ENCODE peak calls at places on chromosomes 7 and 10, in six cellular contexts. H, Q, P, M, L and T are unnamed samples.

GRCh38 chr7:1843921-1844335 is 173.9 kb downstream of the ELFN1 start:
- DNase-seq in Q (no peak), M (no peak), L (no peak), H (peak), P (no peak), T (no peak)

GRCh38 chr7:76220185-76221057 is 18.7 kb downstream of the SRRM3 start:
- DNase-seq in P (no peak), M (no peak), L (no peak), Q (peak), H (no peak), T (peak)

GRCh38 chr10:29698766-29699490 is 64.2 kb upstream of the SVIL start:
- DNase-seq in H (no peak), L (no peak), Q (no peak), P (no peak), M (no peak), T (no peak)

GRCh38 chr7:25369794-25370193 is 141.5 kb upstream of the NPVF start:
- DNase-seq in L (no peak), M (no peak), H (no peak), P (no peak), Q (no peak), T (no peak)

GRCh38 chr10:127874966-127875765 is 17.6 kb downstream of the CLRN3 start:
- DNase-seq in P (no peak), Q (no peak), M (no peak), L (no peak), H (no peak), T (no peak)

GRCh38 chr7:77687747-77688144 is 8.5 kb upstream of the RSBN1L start:
- DNase-seq in L (no peak), H (no peak), P (no peak), M (no peak), Q (no peak), T (no peak)

GRCh38 chr7:106602062-106602461 is 58.9 kb downstream of the CCDC71L start:
- DNase-seq in P (no peak), L (no peak), H (no peak), Q (no peak), M (no peak), T (no peak)

GRCh38 chr10:17229717-17229966 is 1.6 kb downstream of the VIM start:
- DNase-seq in Q (no peak), L (no peak), M (no peak), P (no peak), H (no peak), T (peak)

GRCh38 chr10:88881335-88881734 is 1.3 kb downstream of the STAMBPL1 start:
- DNase-seq in M (no peak), Q (no peak), L (no peak), P (no peak), H (no peak), T (peak)

GRCh38 chr7:159142730-159143129 is 1.9 kb downstream of the VIPR2 start:
- DNase-seq in M (no peak), Q (no peak), H (no peak), L (no peak), P (no peak), T (no peak)

GRCh38 chr7:28953628-28954027 is 4.5 kb downstream of the TRIL start:
- DNase-seq in M (no peak), Q (no peak), P (no peak), H (no peak), L (no peak), T (peak)

GRCh38 chr7:142030846-142031245 is 35.2 kb downstream of the MGAM start:
- DNase-seq in M (no peak), H (no peak), P (no peak), Q (no peak), L (no peak), T (no peak)

GRCh38 chr10:85864866-85865526 is 501.6 kb downstream of the GRID1 start:
- DNase-seq in H (no peak), P (no peak), Q (no peak), M (no peak), L (no peak), T (no peak)

GRCh38 chr7:117097860-117098259 is 144.6 kb downstream of the ST7 start:
- DNase-seq in P (no peak), L (no peak), H (no peak), M (no peak), Q (no peak), T (no peak)

GRCh38 chr10:59901481-59901880 is 4.9 kb downstream of the CCDC6 start:
- DNase-seq in Q (no peak), L (no peak), P (no peak), M (no peak), H (no peak), T (no peak)

GRCh38 chr10:44344727-44345126 is 40.2 kb downstream of the CXCL12 start:
- DNase-seq in M (no peak), L (no peak), P (no peak), Q (no peak), H (no peak), T (no peak)

GRCh38 chr10:5042922-5043321 is 39.3 kb upstream of the AKR1C2 start:
- DNase-seq in Q (no peak), P (no peak), H (no peak), L (no peak), M (no peak), T (no peak)

GRCh38 chr7:104499975-104500374 is 171.6 kb downstream of the LHFPL3 start:
- DNase-seq in Q (no peak), L (no peak), M (no peak), P (no peak), H (no peak), T (no peak)

GRCh38 chr10:70070834-70071233 is 18.2 kb downstream of the MACROH2A2 start:
- DNase-seq in P (no peak), L (no peak), H (no peak), Q (no peak), M (no peak), T (no peak)

GRCh38 chr7:33904680-33905388 is 505 bp upstream of the BMPER start:
- DNase-seq in P (no peak), M (no peak), H (peak), Q (peak), L (peak), T (peak)
- TF ChIP-seq CTCF in P (no peak), M (no peak), H (no peak), Q (peak), L (no peak), T (no peak)

GRCh38 chr7:26704786-26705185 is 159.6 kb downstream of the SKAP2 start:
- DNase-seq in P (no peak), Q (no peak), M (no peak), L (no peak), H (no peak), T (peak)
- TF ChIP-seq CTCF in P (no peak), Q (no peak), M (no peak), L (no peak), H (no peak), T (no peak)

GRCh38 chr10:37754538-37755323 is 102.7 kb downstream of the ZNF248 start:
- DNase-seq in H (no peak), P (no peak), M (no peak), Q (peak), L (no peak), T (peak)
- TF ChIP-seq CTCF in H (peak), P (peak), M (no peak), Q (peak), L (peak), T (peak)

GRCh38 chr7:73885433-73885974 is 24.5 kb downstream of the TMEM270 start:
- DNase-seq in H (no peak), L (no peak), M (no peak), Q (no peak), P (no peak), T (no peak)

GRCh38 chr7:73890541-73891147 is 29.7 kb downstream of the TMEM270 start:
- DNase-seq in P (no peak), L (no peak), M (no peak), Q (no peak), H (no peak), T (no peak)

GRCh38 chr7:73887762-73888161 is 26.8 kb downstream of the TMEM270 start:
- DNase-seq in P (no peak), Q (no peak), L (no peak), H (no peak), M (no peak), T (no peak)

GRCh38 chr7:73882060-73882428 is 21.1 kb downstream of the TMEM270 start:
- DNase-seq in M (no peak), H (no peak), Q (no peak), L (no peak), P (no peak), T (no peak)

GRCh38 chr7:73885975-73886798 is 25.2 kb downstream of the TMEM270 start:
- DNase-seq in L (no peak), P (no peak), M (no peak), Q (peak), H (no peak), T (peak)
- TF ChIP-seq CTCF in L (no peak), P (no peak), M (no peak), Q (no peak), H (no peak), T (no peak)

GRCh38 chr10:132708441-132708840 is 77.5 kb downstream of the NKX6-2 start:
- DNase-seq in Q (no peak), L (no peak), H (peak), M (no peak), P (no peak), T (no peak)

GRCh38 chr10:132707121-132707775 is 78.7 kb downstream of the NKX6-2 start:
- DNase-seq in L (no peak), H (peak), P (no peak), Q (no peak), M (no peak), T (no peak)

GRCh38 chr10:132706701-132707100 is 79.2 kb downstream of the NKX6-2 start:
- DNase-seq in P (no peak), M (no peak), H (peak), L (no peak), Q (no peak), T (no peak)

GRCh38 chr10:132708936-132709335 is 77.0 kb downstream of the NKX6-2 start:
- DNase-seq in L (no peak), P (no peak), M (no peak), H (peak), Q (no peak), T (no peak)

DNA sequence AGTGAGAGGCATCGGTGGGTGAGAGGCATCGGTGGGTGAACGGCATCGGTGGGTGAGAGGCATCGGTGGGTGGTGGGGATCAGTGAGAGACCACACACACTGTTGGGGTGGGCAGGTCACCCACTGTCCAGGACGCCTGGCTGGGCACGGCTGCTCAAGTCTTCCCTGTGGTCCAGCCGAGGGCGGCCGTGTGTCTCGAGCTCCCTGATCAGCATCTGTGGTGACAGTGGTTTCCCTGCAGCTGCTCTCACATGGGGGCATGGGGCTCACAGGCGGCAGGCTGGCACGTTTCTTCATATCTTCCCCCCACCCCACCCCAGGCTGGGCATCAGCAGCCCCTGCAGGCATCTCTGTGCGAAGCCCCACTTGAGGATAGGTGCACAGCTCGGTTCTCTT is 78.2 kb downstream of the NKX6-2 start:
- DNase-seq in M (no peak), Q (no peak), L (no peak), P (no peak), H (peak), T (no peak)
- TF ChIP-seq CTCF in M (no peak), Q (no peak), L (no peak), P (no peak), H (no peak), T (no peak)

DNA sequence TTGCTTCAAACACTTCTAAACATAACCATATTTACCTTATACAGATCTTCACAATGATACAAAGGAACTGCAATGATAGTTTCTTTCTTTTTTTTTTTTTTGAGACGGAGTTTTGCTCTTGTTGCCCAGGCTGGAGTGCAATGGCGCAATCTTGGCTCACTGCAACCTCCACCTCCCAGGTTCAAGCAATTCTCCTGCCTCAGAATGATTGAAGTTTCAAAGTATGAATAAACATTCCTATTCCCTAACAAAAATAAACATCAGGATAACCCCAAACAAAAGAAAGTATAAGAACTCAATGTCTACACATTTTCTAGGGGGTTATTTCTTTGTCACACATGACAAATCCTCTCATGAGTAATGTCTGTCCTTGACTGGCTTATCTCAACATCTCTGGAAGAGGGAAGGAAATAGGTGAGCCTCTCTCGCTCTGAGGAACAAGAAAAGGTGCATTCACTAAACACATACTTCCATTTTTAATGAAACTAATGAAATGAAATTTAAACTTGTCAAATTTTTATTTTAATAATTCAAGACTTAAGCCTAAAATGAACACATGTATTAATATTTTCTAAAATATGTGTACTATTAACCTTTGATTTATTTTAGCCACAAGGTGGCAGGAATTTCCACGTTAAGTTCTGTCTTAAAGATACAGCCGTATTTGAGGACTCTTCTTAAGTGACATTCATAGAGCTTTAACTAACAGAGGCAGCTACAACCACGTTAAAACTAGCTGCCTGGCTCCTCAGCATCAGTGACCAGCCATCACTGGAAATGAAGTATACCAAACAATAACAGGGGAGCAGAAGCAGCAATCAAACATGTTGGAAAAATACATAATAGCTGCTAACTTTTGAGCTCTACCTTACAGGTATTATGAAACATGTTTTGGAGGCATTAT is 58.3 kb downstream of the MALSU1 start:
- DNase-seq in L (peak), P (no peak), M (no peak), H (no peak), Q (peak), T (peak)
- TF ChIP-seq CTCF in L (peak), P (peak), M (peak), H (peak), Q (peak), T (peak)

GRCh38 chr7:131540491-131541162 is 15.8 kb downstream of the PODXL start:
- DNase-seq in Q (no peak), L (no peak), H (no peak), M (no peak), P (no peak), T (no peak)
- TF ChIP-seq CTCF in Q (peak), L (no peak), H (no peak), M (no peak), P (peak), T (no peak)

GRCh38 chr10:100148353-100149211 is 37.2 kb downstream of the ERLIN1 start:
- DNase-seq in Q (peak), M (no peak), L (no peak), P (no peak), H (no peak), T (peak)

GRCh38 chr10:100143756-100144155 is 42.1 kb downstream of the ERLIN1 start:
- DNase-seq in H (no peak), P (no peak), Q (no peak), M (no peak), L (no peak), T (no peak)

GRCh38 chr10:100146398-100146797 is 39.4 kb downstream of the ERLIN1 start:
- DNase-seq in H (no peak), M (no peak), P (no peak), L (no peak), Q (no peak), T (no peak)

GRCh38 chr10:100151901-100152300 is 33.9 kb downstream of the ERLIN1 start:
- DNase-seq in H (no peak), M (no peak), L (no peak), Q (no peak), P (no peak), T (no peak)

DNA sequence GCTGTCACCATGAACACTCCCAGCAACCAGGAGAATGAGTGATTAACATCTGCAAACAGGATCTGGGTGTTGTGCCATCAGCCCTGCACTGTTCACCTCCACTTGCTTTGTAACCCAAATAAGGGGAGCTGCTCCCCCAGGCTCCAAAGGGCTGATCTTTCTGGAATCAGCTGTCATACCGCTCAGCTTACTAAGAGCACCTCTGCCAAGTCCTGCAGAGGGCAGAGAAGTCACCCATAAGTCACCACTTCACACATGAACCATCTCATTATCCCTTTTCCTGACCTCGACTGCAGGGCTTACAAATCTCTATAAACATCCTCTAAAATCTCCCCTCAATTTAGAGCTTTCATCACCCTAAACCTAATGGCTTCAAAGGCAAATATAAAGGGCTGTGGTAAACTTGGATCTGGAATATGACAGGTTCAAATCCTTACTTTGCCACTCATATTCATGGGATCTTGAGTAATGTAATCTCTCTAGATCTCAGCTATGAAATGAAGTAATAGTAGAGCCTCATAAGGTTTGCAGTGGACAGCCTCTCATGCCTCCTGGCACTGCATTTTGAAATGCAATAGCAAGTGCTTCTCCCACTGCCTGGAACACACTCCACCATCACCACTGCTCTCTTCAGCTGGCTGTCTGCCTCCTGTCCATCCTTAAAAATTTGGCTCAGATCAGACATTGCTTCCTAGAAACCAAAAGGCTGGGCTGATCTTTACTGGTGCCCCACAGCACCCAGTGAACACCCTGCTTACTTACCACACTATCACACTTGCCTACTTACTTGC is 38.8 kb downstream of the ERLIN1 start:
- DNase-seq in L (no peak), H (no peak), M (no peak), P (no peak), Q (peak), T (peak)
- TF ChIP-seq CTCF in L (no peak), H (no peak), M (no peak), P (no peak), Q (no peak), T (no peak)